ENCODE peak calls at places on chromosomes 5 and 9, in eight cellular contexts. One of them, this sample, is unnamed.
A peak's percentile ranks its signal among the peaks of the same experiment; 100 is the strongest.

GRCh38 chr9:72954431-72955420 is 1.9 kb upstream of the ALDH1A1 start:
- DNase-seq in thoracic aorta: no peak
- DNase-seq in BE2C: no peak
- DNase-seq in upper lobe of left lung: no peak
- DNase-seq in mammary epithelial cell: no peak
- DNase-seq in OCI-LY7: no peak
- DNase-seq in thyroid gland: no peak
- DNase-seq in A549: no peak
- DNase-seq in this sample: peak; percentile 41

GRCh38 chr5:135154197-135154596 is 120.2 kb upstream of the PITX1 start:
- DNase-seq in thoracic aorta: no peak
- DNase-seq in BE2C: no peak
- DNase-seq in upper lobe of left lung: no peak
- DNase-seq in mammary epithelial cell: peak; percentile 84
- DNase-seq in OCI-LY7: no peak
- DNase-seq in thyroid gland: no peak
- DNase-seq in A549: no peak
- DNase-seq in this sample: no peak

GRCh38 chr9:104264431-104264830 is 170.3 kb downstream of the SMC2 start:
- DNase-seq in thoracic aorta: no peak
- DNase-seq in BE2C: no peak
- DNase-seq in upper lobe of left lung: no peak
- DNase-seq in mammary epithelial cell: no peak
- DNase-seq in OCI-LY7: no peak
- DNase-seq in thyroid gland: no peak
- DNase-seq in A549: no peak
- DNase-seq in this sample: no peak

GRCh38 chr5:1728846-1729245 is 70.8 kb downstream of the MRPL36 start:
- DNase-seq in thoracic aorta: no peak
- DNase-seq in BE2C: no peak
- DNase-seq in upper lobe of left lung: peak; percentile 14
- DNase-seq in mammary epithelial cell: no peak
- DNase-seq in OCI-LY7: no peak
- DNase-seq in thyroid gland: no peak
- DNase-seq in A549: no peak
- DNase-seq in this sample: peak; percentile 13

GRCh38 chr9:33466565-33467495 is 6.9 kb downstream of the NOL6 start:
- DNase-seq in thoracic aorta: no peak
- DNase-seq in BE2C: peak; percentile 77
- DNase-seq in upper lobe of left lung: peak; percentile 74
- DNase-seq in mammary epithelial cell: no peak
- DNase-seq in OCI-LY7: peak; percentile 60
- DNase-seq in thyroid gland: peak; percentile 60
- DNase-seq in A549: peak; percentile 75
- DNase-seq in this sample: peak; percentile 72

GRCh38 chr5:44952376-44952775 is 143.6 kb downstream of the MRPS30 start:
- DNase-seq in thoracic aorta: no peak
- DNase-seq in BE2C: peak; percentile 37
- DNase-seq in upper lobe of left lung: no peak
- DNase-seq in mammary epithelial cell: peak; percentile 30
- DNase-seq in OCI-LY7: peak; percentile 26
- DNase-seq in thyroid gland: no peak
- DNase-seq in A549: peak; percentile 4
- DNase-seq in this sample: peak; percentile 44

GRCh38 chr5:97165726-97166125 is 17.3 kb downstream of the RIOK2 start:
- DNase-seq in thoracic aorta: no peak
- DNase-seq in BE2C: no peak
- DNase-seq in upper lobe of left lung: no peak
- DNase-seq in mammary epithelial cell: no peak
- DNase-seq in OCI-LY7: no peak
- DNase-seq in thyroid gland: no peak
- DNase-seq in A549: no peak
- DNase-seq in this sample: no peak

GRCh38 chr5:124263172-124263571 is 483.3 kb downstream of the ZNF608 start:
- DNase-seq in thoracic aorta: no peak
- DNase-seq in BE2C: no peak
- DNase-seq in upper lobe of left lung: no peak
- DNase-seq in mammary epithelial cell: no peak
- DNase-seq in OCI-LY7: no peak
- DNase-seq in thyroid gland: no peak
- DNase-seq in A549: no peak
- DNase-seq in this sample: no peak

GRCh38 chr9:84711936-84712335 is 42.4 kb downstream of the NTRK2 start:
- DNase-seq in thoracic aorta: no peak
- DNase-seq in BE2C: no peak
- DNase-seq in upper lobe of left lung: no peak
- DNase-seq in mammary epithelial cell: peak; percentile 97
- DNase-seq in OCI-LY7: no peak
- DNase-seq in thyroid gland: peak; percentile 88
- DNase-seq in A549: no peak
- DNase-seq in this sample: no peak

GRCh38 chr9:76704601-76705204 is 59.5 kb upstream of the PCA3 start:
- DNase-seq in thoracic aorta: no peak
- DNase-seq in BE2C: peak; percentile 33
- DNase-seq in upper lobe of left lung: no peak
- DNase-seq in mammary epithelial cell: peak; percentile 60
- DNase-seq in OCI-LY7: peak; percentile 77
- DNase-seq in thyroid gland: no peak
- DNase-seq in A549: peak; percentile 44
- DNase-seq in this sample: no peak

GRCh38 chr5:87944553-87945320 is 323.9 kb downstream of the TMEM161B start:
- DNase-seq in thoracic aorta: no peak
- DNase-seq in BE2C: no peak
- DNase-seq in upper lobe of left lung: no peak
- DNase-seq in mammary epithelial cell: no peak
- DNase-seq in OCI-LY7: no peak
- DNase-seq in thyroid gland: no peak
- DNase-seq in A549: no peak
- DNase-seq in this sample: no peak

GRCh38 chr9:98890256-98890655 is 53.5 kb upstream of the COL15A1 start:
- DNase-seq in thoracic aorta: no peak
- DNase-seq in BE2C: no peak
- DNase-seq in upper lobe of left lung: no peak
- DNase-seq in mammary epithelial cell: no peak
- DNase-seq in OCI-LY7: no peak
- DNase-seq in thyroid gland: peak; percentile 38
- DNase-seq in A549: no peak
- DNase-seq in this sample: no peak

GRCh38 chr5:37197340-37198050 is 51.7 kb downstream of the CPLANE1 start:
- DNase-seq in thoracic aorta: no peak
- DNase-seq in BE2C: no peak
- DNase-seq in upper lobe of left lung: no peak
- DNase-seq in mammary epithelial cell: no peak
- DNase-seq in OCI-LY7: peak; percentile 8
- DNase-seq in thyroid gland: no peak
- DNase-seq in A549: no peak
- DNase-seq in this sample: no peak

GRCh38 chr5:12965804-12966203 is 978.7 kb downstream of the DNAH5 start:
- DNase-seq in thoracic aorta: no peak
- DNase-seq in BE2C: no peak
- DNase-seq in upper lobe of left lung: no peak
- DNase-seq in mammary epithelial cell: no peak
- DNase-seq in OCI-LY7: no peak
- DNase-seq in thyroid gland: no peak
- DNase-seq in A549: no peak
- DNase-seq in this sample: no peak
- H3K4me3 ChIP-seq in thoracic aorta: no peak overlapping the region
- H3K4me3 ChIP-seq in BE2C: no peak overlapping the region
- H3K4me3 ChIP-seq in upper lobe of left lung: no peak overlapping the region
- H3K4me3 ChIP-seq in mammary epithelial cell: no peak overlapping the region
- H3K4me3 ChIP-seq in OCI-LY7: no peak overlapping the region
- H3K4me3 ChIP-seq in thyroid gland: no peak overlapping the region
- H3K4me3 ChIP-seq in A549: no peak overlapping the region
- H3K4me3 ChIP-seq in this sample: no peak overlapping the region

GRCh38 chr5:159678800-159679392 is 237.4 kb upstream of the ADRA1B start:
- DNase-seq in thoracic aorta: no peak
- DNase-seq in BE2C: no peak
- DNase-seq in upper lobe of left lung: no peak
- DNase-seq in mammary epithelial cell: peak; percentile 22
- DNase-seq in OCI-LY7: no peak
- DNase-seq in thyroid gland: no peak
- DNase-seq in A549: no peak
- DNase-seq in this sample: no peak
- H3K9me3 ChIP-seq in thoracic aorta: no peaks in the 10 kb centered on the region
- H3K9me3 ChIP-seq in BE2C: peaks cover 4% of the 10 kb centered on the region
- H3K9me3 ChIP-seq in upper lobe of left lung: no peaks in the 10 kb centered on the region
- H3K9me3 ChIP-seq in mammary epithelial cell: peaks cover 4% of the 10 kb centered on the region
- H3K9me3 ChIP-seq in OCI-LY7: no peaks in the 10 kb centered on the region
- H3K9me3 ChIP-seq in thyroid gland: no peaks in the 10 kb centered on the region
- H3K9me3 ChIP-seq in A549: peaks cover 21% of the 10 kb centered on the region
- H3K9me3 ChIP-seq in this sample: no peaks in the 10 kb centered on the region

GRCh38 chr5:53262348-53262970 is 152.9 kb upstream of the MOCS2 start:
- DNase-seq in thoracic aorta: no peak
- DNase-seq in BE2C: peak; percentile 6
- DNase-seq in upper lobe of left lung: no peak
- DNase-seq in mammary epithelial cell: peak; percentile 60
- DNase-seq in OCI-LY7: no peak
- DNase-seq in thyroid gland: peak; percentile 2
- DNase-seq in A549: no peak
- DNase-seq in this sample: peak; percentile 27
- TF ChIP-seq CTCF in thoracic aorta: peak; percentile 26
- TF ChIP-seq CTCF in BE2C: peak; percentile 34
- TF ChIP-seq CTCF in upper lobe of left lung: peak; percentile 21
- TF ChIP-seq CTCF in mammary epithelial cell: peak; percentile 68
- TF ChIP-seq CTCF in OCI-LY7: peak; percentile 47
- TF ChIP-seq CTCF in thyroid gland: peak; percentile 35
- TF ChIP-seq CTCF in A549: peak; percentile 55
- TF ChIP-seq CTCF in this sample: no peak

DNA sequence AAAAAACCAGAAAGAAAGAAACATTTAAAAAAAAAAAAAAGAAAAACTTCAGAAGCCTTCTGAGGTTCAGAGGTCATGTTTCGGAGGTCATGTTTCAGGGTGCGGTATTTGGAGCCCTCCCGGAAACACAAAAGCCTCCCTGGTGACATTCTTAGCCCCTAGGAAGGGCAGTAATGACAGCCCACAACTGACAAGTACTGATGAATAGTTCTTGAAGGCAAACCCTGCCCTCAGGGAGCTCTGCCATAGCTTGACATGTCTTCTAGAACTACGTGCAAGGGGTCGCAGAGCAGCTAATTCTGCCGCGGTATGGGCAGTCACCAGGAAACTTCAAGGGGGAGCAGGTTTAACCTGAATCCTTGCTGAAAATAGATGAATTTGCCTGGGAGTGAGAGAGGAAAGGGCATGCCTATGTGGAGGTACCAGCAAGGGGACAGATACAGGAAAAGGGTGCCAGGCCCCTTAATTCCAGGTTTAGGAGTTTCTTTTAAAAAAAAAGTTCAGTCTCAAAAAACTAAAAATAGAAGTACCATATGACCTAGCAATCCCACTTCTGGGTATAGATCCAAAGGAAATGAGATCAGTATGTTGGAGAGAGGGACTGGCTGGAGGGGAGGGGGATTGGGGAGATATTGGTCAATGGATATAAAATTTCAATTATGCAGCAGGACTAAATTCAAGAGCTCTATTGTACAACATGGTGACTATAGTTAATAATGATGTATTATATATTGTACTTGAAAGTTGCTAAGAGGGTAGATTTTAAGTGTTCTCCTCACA is 98.4 kb downstream of the C9orf152 start:
- DNase-seq in thoracic aorta: no peak
- DNase-seq in BE2C: no peak
- DNase-seq in upper lobe of left lung: no peak
- DNase-seq in mammary epithelial cell: no peak
- DNase-seq in OCI-LY7: no peak
- DNase-seq in thyroid gland: no peak
- DNase-seq in A549: no peak
- DNase-seq in this sample: no peak
- H3K4me3 ChIP-seq in thoracic aorta: no peak overlapping the region
- H3K4me3 ChIP-seq in BE2C: no peak overlapping the region
- H3K4me3 ChIP-seq in upper lobe of left lung: no peak overlapping the region
- H3K4me3 ChIP-seq in mammary epithelial cell: no peak overlapping the region
- H3K4me3 ChIP-seq in OCI-LY7: peak overlapping the region; percentile 46
- H3K4me3 ChIP-seq in thyroid gland: no peak overlapping the region
- H3K4me3 ChIP-seq in A549: no peak overlapping the region
- H3K4me3 ChIP-seq in this sample: no peak overlapping the region

GRCh38 chr9:138116521-138116920 is 238.9 kb downstream of the CACNA1B start:
- DNase-seq in thoracic aorta: no peak
- DNase-seq in BE2C: no peak
- DNase-seq in upper lobe of left lung: peak; percentile 6
- DNase-seq in mammary epithelial cell: no peak
- DNase-seq in OCI-LY7: no peak
- DNase-seq in thyroid gland: no peak
- DNase-seq in A549: no peak
- DNase-seq in this sample: no peak

GRCh38 chr9:138118601-138119071 is 241.1 kb downstream of the CACNA1B start:
- DNase-seq in thoracic aorta: no peak
- DNase-seq in BE2C: no peak
- DNase-seq in upper lobe of left lung: no peak
- DNase-seq in mammary epithelial cell: no peak
- DNase-seq in OCI-LY7: no peak
- DNase-seq in thyroid gland: no peak
- DNase-seq in A549: no peak
- DNase-seq in this sample: no peak

GRCh38 chr9:138117101-138117750 is 239.6 kb downstream of the CACNA1B start:
- DNase-seq in thoracic aorta: no peak
- DNase-seq in BE2C: no peak
- DNase-seq in upper lobe of left lung: no peak
- DNase-seq in mammary epithelial cell: no peak
- DNase-seq in OCI-LY7: no peak
- DNase-seq in thyroid gland: no peak
- DNase-seq in A549: no peak
- DNase-seq in this sample: no peak

GRCh38 chr9:138119202-138120027 is 241.8 kb downstream of the CACNA1B start:
- DNase-seq in thoracic aorta: no peak
- DNase-seq in BE2C: no peak
- DNase-seq in upper lobe of left lung: no peak
- DNase-seq in mammary epithelial cell: no peak
- DNase-seq in OCI-LY7: no peak
- DNase-seq in thyroid gland: no peak
- DNase-seq in A549: no peak
- DNase-seq in this sample: no peak

DNA sequence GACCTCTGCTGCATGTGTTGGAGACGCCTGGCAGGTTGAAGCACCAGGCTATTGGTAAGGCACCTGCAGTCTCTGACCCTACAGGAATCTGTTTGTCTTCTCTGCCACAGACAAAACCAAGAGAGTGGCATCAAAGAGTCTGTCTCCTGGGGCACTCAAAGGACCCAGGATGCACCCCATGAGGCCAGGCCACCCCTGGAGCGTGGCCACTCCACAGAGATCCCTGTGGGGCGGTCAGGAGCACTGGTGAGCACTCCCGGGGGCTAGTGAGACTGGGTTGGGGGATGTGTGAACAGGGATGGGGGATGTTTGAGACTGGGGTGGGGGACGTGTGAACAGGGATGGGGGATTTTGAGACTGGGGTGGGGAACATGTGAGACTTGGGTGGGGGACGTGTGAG is 240.3 kb downstream of the CACNA1B start:
- DNase-seq in thoracic aorta: no peak
- DNase-seq in BE2C: no peak
- DNase-seq in upper lobe of left lung: no peak
- DNase-seq in mammary epithelial cell: no peak
- DNase-seq in OCI-LY7: no peak
- DNase-seq in thyroid gland: no peak
- DNase-seq in A549: no peak
- DNase-seq in this sample: no peak
- H3K9me3 ChIP-seq in thoracic aorta: no peaks in the 10 kb centered on the region
- H3K9me3 ChIP-seq in BE2C: peaks cover 3% of the 10 kb centered on the region
- H3K9me3 ChIP-seq in upper lobe of left lung: no peaks in the 10 kb centered on the region
- H3K9me3 ChIP-seq in mammary epithelial cell: peaks cover 29% of the 10 kb centered on the region
- H3K9me3 ChIP-seq in OCI-LY7: no peaks in the 10 kb centered on the region
- H3K9me3 ChIP-seq in thyroid gland: no peaks in the 10 kb centered on the region
- H3K9me3 ChIP-seq in A549: no peaks in the 10 kb centered on the region
- H3K9me3 ChIP-seq in this sample: no peaks in the 10 kb centered on the region

This sample was measured in testis.